ENCODE peak calls at places on chromosomes 3 and 15, in eight cellular contexts. One of them, this sample, is unnamed.

GRCh38 chr3:35908366-35909232 is 269.3 kb downstream of the ARPP21 start:
- DNase-seq in K562: peak
- DNase-seq in sigmoid colon: no peak
- DNase-seq in NCI-H2081: peak
- DNase-seq in SW480: peak
- DNase-seq in stimulated activated CD8-positive, alpha-beta memory T cell treated with anti-CD3 and anti-CD28 coated beads, Interleukin-12 subunit alpha, Interleukin-12 subunit beta, amount 100 ng/mL, for 4 hours: no peak
- DNase-seq in activated T-helper 1 cell treated with anti-CD3 and anti-CD28 coated beads, Interleukin-2, amount 50 U/mL, for 16 hours: no peak
- DNase-seq in B cell: peak
- DNase-seq in this sample: no peak

GRCh38 chr3:94032187-94032586 is 3.8 kb upstream of the STX19 start:
- DNase-seq in K562: no peak
- DNase-seq in sigmoid colon: no peak
- DNase-seq in NCI-H2081: no peak
- DNase-seq in SW480: no peak
- DNase-seq in stimulated activated CD8-positive, alpha-beta memory T cell treated with anti-CD3 and anti-CD28 coated beads, Interleukin-12 subunit alpha, Interleukin-12 subunit beta, amount 100 ng/mL, for 4 hours: no peak
- DNase-seq in activated T-helper 1 cell treated with anti-CD3 and anti-CD28 coated beads, Interleukin-2, amount 50 U/mL, for 16 hours: no peak
- DNase-seq in B cell: no peak
- DNase-seq in this sample: no peak

GRCh38 chr3:46049093-46049492 is 21.8 kb upstream of the XCR1 start:
- DNase-seq in K562: no peak
- DNase-seq in sigmoid colon: no peak
- DNase-seq in NCI-H2081: no peak
- DNase-seq in SW480: no peak
- DNase-seq in stimulated activated CD8-positive, alpha-beta memory T cell treated with anti-CD3 and anti-CD28 coated beads, Interleukin-12 subunit alpha, Interleukin-12 subunit beta, amount 100 ng/mL, for 4 hours: no peak
- DNase-seq in activated T-helper 1 cell treated with anti-CD3 and anti-CD28 coated beads, Interleukin-2, amount 50 U/mL, for 16 hours: no peak
- DNase-seq in B cell: no peak
- DNase-seq in this sample: no peak

GRCh38 chr15:49045691-49046112 is 544 bp downstream of the SECISBP2L start:
- DNase-seq in K562: peak
- DNase-seq in sigmoid colon: no peak
- DNase-seq in NCI-H2081: no peak
- DNase-seq in SW480: peak
- DNase-seq in stimulated activated CD8-positive, alpha-beta memory T cell treated with anti-CD3 and anti-CD28 coated beads, Interleukin-12 subunit alpha, Interleukin-12 subunit beta, amount 100 ng/mL, for 4 hours: no peak
- DNase-seq in activated T-helper 1 cell treated with anti-CD3 and anti-CD28 coated beads, Interleukin-2, amount 50 U/mL, for 16 hours: no peak
- DNase-seq in B cell: peak
- DNase-seq in this sample: no peak

GRCh38 chr3:39937874-39938273 is 128.5 kb downstream of the MYRIP start:
- DNase-seq in K562: no peak
- DNase-seq in sigmoid colon: no peak
- DNase-seq in NCI-H2081: no peak
- DNase-seq in SW480: peak
- DNase-seq in stimulated activated CD8-positive, alpha-beta memory T cell treated with anti-CD3 and anti-CD28 coated beads, Interleukin-12 subunit alpha, Interleukin-12 subunit beta, amount 100 ng/mL, for 4 hours: no peak
- DNase-seq in activated T-helper 1 cell treated with anti-CD3 and anti-CD28 coated beads, Interleukin-2, amount 50 U/mL, for 16 hours: no peak
- DNase-seq in B cell: no peak
- DNase-seq in this sample: no peak

GRCh38 chr3:44722103-44722401 is 7.4 kb upstream of the ZNF501 start:
- DNase-seq in K562: no peak
- DNase-seq in sigmoid colon: no peak
- DNase-seq in NCI-H2081: no peak
- DNase-seq in SW480: no peak
- DNase-seq in stimulated activated CD8-positive, alpha-beta memory T cell treated with anti-CD3 and anti-CD28 coated beads, Interleukin-12 subunit alpha, Interleukin-12 subunit beta, amount 100 ng/mL, for 4 hours: no peak
- DNase-seq in activated T-helper 1 cell treated with anti-CD3 and anti-CD28 coated beads, Interleukin-2, amount 50 U/mL, for 16 hours: no peak
- DNase-seq in B cell: no peak
- DNase-seq in this sample: no peak

GRCh38 chr15:98723195-98723594 is 74.9 kb downstream of the IGF1R start:
- DNase-seq in K562: no peak
- DNase-seq in sigmoid colon: no peak
- DNase-seq in NCI-H2081: no peak
- DNase-seq in SW480: no peak
- DNase-seq in stimulated activated CD8-positive, alpha-beta memory T cell treated with anti-CD3 and anti-CD28 coated beads, Interleukin-12 subunit alpha, Interleukin-12 subunit beta, amount 100 ng/mL, for 4 hours: no peak
- DNase-seq in activated T-helper 1 cell treated with anti-CD3 and anti-CD28 coated beads, Interleukin-2, amount 50 U/mL, for 16 hours: no peak
- DNase-seq in B cell: no peak
- DNase-seq in this sample: no peak

GRCh38 chr3:129034650-129035049 is 25.9 kb upstream of the GP9 start:
- DNase-seq in K562: peak
- DNase-seq in sigmoid colon: no peak
- DNase-seq in NCI-H2081: no peak
- DNase-seq in SW480: peak
- DNase-seq in stimulated activated CD8-positive, alpha-beta memory T cell treated with anti-CD3 and anti-CD28 coated beads, Interleukin-12 subunit alpha, Interleukin-12 subunit beta, amount 100 ng/mL, for 4 hours: no peak
- DNase-seq in activated T-helper 1 cell treated with anti-CD3 and anti-CD28 coated beads, Interleukin-2, amount 50 U/mL, for 16 hours: no peak
- DNase-seq in B cell: no peak
- DNase-seq in this sample: no peak

GRCh38 chr3:173479301-173479700 is 81.8 kb downstream of the NLGN1 start:
- DNase-seq in K562: no peak
- DNase-seq in sigmoid colon: no peak
- DNase-seq in NCI-H2081: no peak
- DNase-seq in SW480: no peak
- DNase-seq in stimulated activated CD8-positive, alpha-beta memory T cell treated with anti-CD3 and anti-CD28 coated beads, Interleukin-12 subunit alpha, Interleukin-12 subunit beta, amount 100 ng/mL, for 4 hours: no peak
- DNase-seq in activated T-helper 1 cell treated with anti-CD3 and anti-CD28 coated beads, Interleukin-2, amount 50 U/mL, for 16 hours: no peak
- DNase-seq in B cell: no peak
- DNase-seq in this sample: no peak

GRCh38 chr15:74460298-74460697 is 662 bp downstream of the UBL7 start:
- DNase-seq in K562: no peak
- DNase-seq in sigmoid colon: no peak
- DNase-seq in NCI-H2081: no peak
- DNase-seq in SW480: no peak
- DNase-seq in stimulated activated CD8-positive, alpha-beta memory T cell treated with anti-CD3 and anti-CD28 coated beads, Interleukin-12 subunit alpha, Interleukin-12 subunit beta, amount 100 ng/mL, for 4 hours: no peak
- DNase-seq in activated T-helper 1 cell treated with anti-CD3 and anti-CD28 coated beads, Interleukin-2, amount 50 U/mL, for 16 hours: no peak
- DNase-seq in B cell: no peak
- DNase-seq in this sample: no peak

GRCh38 chr15:75649045-75649761 is 1.5 kb downstream of the SNX33 start:
- DNase-seq in K562: no peak
- DNase-seq in sigmoid colon: peak
- DNase-seq in NCI-H2081: no peak
- DNase-seq in SW480: no peak
- DNase-seq in stimulated activated CD8-positive, alpha-beta memory T cell treated with anti-CD3 and anti-CD28 coated beads, Interleukin-12 subunit alpha, Interleukin-12 subunit beta, amount 100 ng/mL, for 4 hours: no peak
- DNase-seq in activated T-helper 1 cell treated with anti-CD3 and anti-CD28 coated beads, Interleukin-2, amount 50 U/mL, for 16 hours: no peak
- DNase-seq in B cell: peak
- DNase-seq in this sample: no peak

GRCh38 chr3:36192901-36193300 is 187.4 kb upstream of the STAC start:
- DNase-seq in K562: no peak
- DNase-seq in sigmoid colon: no peak
- DNase-seq in NCI-H2081: peak
- DNase-seq in SW480: no peak
- DNase-seq in stimulated activated CD8-positive, alpha-beta memory T cell treated with anti-CD3 and anti-CD28 coated beads, Interleukin-12 subunit alpha, Interleukin-12 subunit beta, amount 100 ng/mL, for 4 hours: no peak
- DNase-seq in activated T-helper 1 cell treated with anti-CD3 and anti-CD28 coated beads, Interleukin-2, amount 50 U/mL, for 16 hours: no peak
- DNase-seq in B cell: no peak
- DNase-seq in this sample: no peak

GRCh38 chr15:57198654-57199241 is 177.6 kb upstream of the CGNL1 start:
- DNase-seq in K562: no peak
- DNase-seq in sigmoid colon: no peak
- DNase-seq in NCI-H2081: peak
- DNase-seq in SW480: no peak
- DNase-seq in stimulated activated CD8-positive, alpha-beta memory T cell treated with anti-CD3 and anti-CD28 coated beads, Interleukin-12 subunit alpha, Interleukin-12 subunit beta, amount 100 ng/mL, for 4 hours: no peak
- DNase-seq in activated T-helper 1 cell treated with anti-CD3 and anti-CD28 coated beads, Interleukin-2, amount 50 U/mL, for 16 hours: no peak
- DNase-seq in B cell: no peak
- DNase-seq in this sample: peak

GRCh38 chr3:127560051-127560787 is 30.3 kb downstream of the TPRA1 start:
- DNase-seq in K562: no peak
- DNase-seq in sigmoid colon: no peak
- DNase-seq in NCI-H2081: no peak
- DNase-seq in SW480: no peak
- DNase-seq in stimulated activated CD8-positive, alpha-beta memory T cell treated with anti-CD3 and anti-CD28 coated beads, Interleukin-12 subunit alpha, Interleukin-12 subunit beta, amount 100 ng/mL, for 4 hours: no peak
- DNase-seq in activated T-helper 1 cell treated with anti-CD3 and anti-CD28 coated beads, Interleukin-2, amount 50 U/mL, for 16 hours: no peak
- DNase-seq in B cell: no peak
- DNase-seq in this sample: no peak

GRCh38 chr3:114147281-114147680 is 31.6 kb downstream of the DRD3 start:
- DNase-seq in K562: no peak
- DNase-seq in sigmoid colon: no peak
- DNase-seq in NCI-H2081: no peak
- DNase-seq in SW480: no peak
- DNase-seq in stimulated activated CD8-positive, alpha-beta memory T cell treated with anti-CD3 and anti-CD28 coated beads, Interleukin-12 subunit alpha, Interleukin-12 subunit beta, amount 100 ng/mL, for 4 hours: no peak
- DNase-seq in activated T-helper 1 cell treated with anti-CD3 and anti-CD28 coated beads, Interleukin-2, amount 50 U/mL, for 16 hours: no peak
- DNase-seq in B cell: no peak
- DNase-seq in this sample: no peak

GRCh38 chr15:67746450-67746849 is 78.9 kb upstream of the SKOR1 start:
- DNase-seq in K562: no peak
- DNase-seq in sigmoid colon: no peak
- DNase-seq in NCI-H2081: no peak
- DNase-seq in SW480: no peak
- DNase-seq in stimulated activated CD8-positive, alpha-beta memory T cell treated with anti-CD3 and anti-CD28 coated beads, Interleukin-12 subunit alpha, Interleukin-12 subunit beta, amount 100 ng/mL, for 4 hours: no peak
- DNase-seq in activated T-helper 1 cell treated with anti-CD3 and anti-CD28 coated beads, Interleukin-2, amount 50 U/mL, for 16 hours: no peak
- DNase-seq in B cell: no peak
- DNase-seq in this sample: no peak